ENCODE peak calls at places on chromosomes 1 and 21, in four cellular contexts. Z, Q, G and W are unnamed samples.

GRCh38 chr1:225830823-225831222 is 20.9 kb downstream of the EPHX1 start:
- DNase-seq in Z (no peak), Q (no peak), G (no peak), W (no peak)

GRCh38 chr1:14300991-14301703 is 297.3 kb upstream of the KAZN start:
- DNase-seq in Z (no peak), Q (no peak), G (no peak), W (no peak)

GRCh38 chr1:30523055-30524020 is 200.0 kb downstream of the MATN1 start:
- DNase-seq in Z (no peak), Q (no peak), G (peak; percentile 12), W (peak; percentile 90)

GRCh38 chr1:43764581-43764980 is 57.2 kb downstream of the ST3GAL3 start:
- DNase-seq in Z (no peak), Q (no peak), G (no peak), W (no peak)

GRCh38 chr1:162285149-162285561 is 91.5 kb downstream of the SPATA46 start:
- DNase-seq in Z (peak; percentile 97), Q (no peak), G (no peak), W (no peak)

GRCh38 chr1:61318319-61319125 is 236.2 kb downstream of the NFIA start:
- DNase-seq in Z (no peak), Q (peak; percentile 62), G (peak; percentile 87), W (peak; percentile 55)

GRCh38 chr1:209627349-209628196 is 24.7 kb downstream of the LAMB3 start:
- DNase-seq in Z (peak; percentile 52), Q (peak; percentile 81), G (peak; percentile 82), W (peak; percentile 64)

GRCh38 chr1:5286244-5286643 is 631.8 kb downstream of the AJAP1 start:
- DNase-seq in Z (no peak), Q (no peak), G (no peak), W (no peak)

GRCh38 chr1:173853074-173853473 is 14.7 kb downstream of the GAS5 start:
- DNase-seq in Z (no peak), Q (no peak), G (no peak), W (peak; percentile 66)

GRCh38 chr1:205748398-205749093 is 1.4 kb downstream of the NUCKS1 start:
- DNase-seq in Z (peak; percentile 73), Q (peak; percentile 10), G (peak; percentile 87), W (no peak)

GRCh38 chr21:39141502-39141901 is 41.7 kb downstream of the PSMG1 start:
- DNase-seq in Z (no peak), Q (no peak), G (peak; percentile 8), W (peak; percentile 75)

GRCh38 chr1:43552813-43553212 is 22.1 kb downstream of the PTPRF start:
- DNase-seq in Z (peak; percentile 52), Q (no peak), G (no peak), W (no peak)

GRCh38 chr1:232431326-232431725 is 198.6 kb downstream of the SIPA1L2 start:
- DNase-seq in Z (no peak), Q (no peak), G (no peak), W (no peak)
- H3K4me1 ChIP-seq in Z (no peaks in the 10 kb centered on the region), Q (peaks cover 20% of the 10 kb centered on the region), G (peaks cover 7% of the 10 kb centered on the region), W (peaks cover 37% of the 10 kb centered on the region)

GRCh38 chr1:91012196-91012595 is 9.6 kb downstream of the ZNF644 start:
- DNase-seq in Z (no peak), Q (no peak), G (no peak), W (no peak)
- H3K4me3 ChIP-seq in Z (no peak overlapping the region), Q (no peak overlapping the region), G (no peak overlapping the region), W (no peak overlapping the region)

GRCh38 chr1:207404849-207405525 is 49.1 kb upstream of the CR2 start:
- DNase-seq in Z (peak; percentile 78), Q (no peak), G (peak; percentile 88), W (no peak)
- H3K4me1 ChIP-seq in Z (no peaks in the 10 kb centered on the region), Q (no peaks in the 10 kb centered on the region), G (peaks cover 12% of the 10 kb centered on the region), W (no peaks in the 10 kb centered on the region)

GRCh38 chr1:223019236-223019635 is 123.8 kb downstream of the TLR5 start:
- DNase-seq in Z (no peak), Q (no peak), G (no peak), W (no peak)

GRCh38 chr1:223018534-223018933 is 124.5 kb downstream of the TLR5 start:
- DNase-seq in Z (no peak), Q (no peak), G (no peak), W (no peak)

GRCh38 chr1:223016381-223016780 is 126.7 kb downstream of the TLR5 start:
- DNase-seq in Z (no peak), Q (no peak), G (no peak), W (no peak)

GRCh38 chr1:223016890-223017289 is 126.2 kb downstream of the TLR5 start:
- DNase-seq in Z (no peak), Q (no peak), G (no peak), W (no peak)

DNA sequence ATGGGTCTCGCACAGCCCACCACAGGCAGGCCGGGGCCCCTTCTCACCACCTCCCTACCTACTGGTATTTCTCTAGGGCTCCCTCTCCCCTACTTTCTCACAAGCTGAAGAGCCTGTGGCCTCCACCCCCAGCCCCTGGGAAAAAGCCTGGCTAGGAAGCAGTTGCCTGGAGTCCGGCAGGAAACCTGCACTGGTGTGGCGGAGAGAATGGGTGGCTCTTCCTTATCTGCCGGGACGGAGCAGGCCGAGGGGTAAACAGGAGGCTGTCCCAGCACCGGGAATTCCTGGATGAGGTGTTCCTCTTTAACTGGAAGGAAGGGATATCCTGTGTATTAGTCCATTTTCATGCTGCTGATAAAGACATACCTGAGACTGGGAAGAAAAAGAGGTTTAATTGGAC is 125.8 kb downstream of the TLR5 start:
- DNase-seq in Z (no peak), Q (no peak), G (no peak), W (no peak)
- H3K4me3 ChIP-seq in Z (no peak overlapping the region), Q (no peak overlapping the region), G (no peak overlapping the region), W (no peak overlapping the region)

GRCh38 chr1:12316331-12316730 is 86.5 kb downstream of the VPS13D start:
- DNase-seq in Z (no peak), Q (no peak), G (peak; percentile 66), W (no peak)
- H3K4me1 ChIP-seq in Z (no peaks in the 10 kb centered on the region), Q (peaks cover 35% of the 10 kb centered on the region), G (peaks cover 29% of the 10 kb centered on the region), W (no peaks in the 10 kb centered on the region)

GRCh38 chr1:32361308-32361673 is 994 bp downstream of the FAM229A start:
- DNase-seq in Z (no peak), Q (no peak), G (no peak), W (no peak)

GRCh38 chr1:32363713-32364112 is 1.4 kb downstream of the TSSK3 start:
- DNase-seq in Z (no peak), Q (no peak), G (no peak), W (no peak)

GRCh38 chr1:32364836-32365235 is 2.5 kb downstream of the TSSK3 start:
- DNase-seq in Z (no peak), Q (no peak), G (no peak), W (no peak)

GRCh38 chr1:32361674-32362473 is 411 bp downstream of the FAM229A start:
- DNase-seq in Z (peak; percentile 24), Q (peak; percentile 47), G (peak; percentile 60), W (no peak)

GRCh38 chr1:32362474-32363313 is at the start of the genes FAM229A and TSSK3:
- DNase-seq in Z (no peak), Q (no peak), G (no peak), W (no peak)
- H3K4me3 ChIP-seq in Z (peak within 1 kb of the TSS; percentile 42), Q (peak within 1 kb of the TSS; percentile 50), G (peak within 1 kb of the TSS; percentile 56), W (peak within 1 kb of the TSS; percentile 28)

GRCh38 chr1:26546375-26546774 is 16.8 kb downstream of the RPS6KA1 start:
- DNase-seq in Z (no peak), Q (no peak), G (no peak), W (no peak)
- H3K4me1 ChIP-seq in Z (no peaks in the 10 kb centered on the region), Q (no peaks in the 10 kb centered on the region), G (peaks cover 15% of the 10 kb centered on the region), W (peaks cover 7% of the 10 kb centered on the region)

DNA sequence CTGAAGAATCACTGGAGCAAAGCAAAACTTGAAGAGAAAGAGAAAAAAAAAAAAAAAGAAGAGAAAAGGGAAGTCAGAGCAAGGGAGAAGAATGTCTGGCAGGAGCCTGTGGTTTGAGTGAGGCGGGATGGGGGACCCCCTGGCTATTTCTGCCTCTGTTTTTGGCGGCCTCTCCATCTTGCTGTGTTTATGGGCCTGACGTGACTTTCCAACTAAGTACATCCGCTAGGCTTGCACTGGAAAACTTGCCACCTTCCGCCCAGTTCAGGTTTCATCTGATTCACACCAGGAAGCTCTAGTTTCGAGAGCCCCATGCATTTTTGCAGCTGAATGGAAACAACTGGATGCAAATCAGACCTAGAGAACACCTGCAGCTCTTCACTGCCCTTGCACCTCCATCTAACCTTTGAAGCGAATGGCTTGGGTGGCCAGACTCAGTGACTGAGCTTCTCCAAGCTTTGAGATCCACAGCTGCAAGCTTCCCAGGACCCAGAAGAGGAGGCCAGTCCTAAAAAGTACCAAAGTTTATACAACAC is 28.0 kb downstream of the TBX15 start:
- DNase-seq in Z (peak; percentile 24), Q (no peak), G (no peak), W (no peak)
- H3K4me3 ChIP-seq in Z (no peak overlapping the region), Q (no peak overlapping the region), G (peak overlapping the region; percentile 17), W (no peak overlapping the region)

GRCh38 chr1:64482720-64483119 is 12.8 kb downstream of the CACHD1 start:
- DNase-seq in Z (peak; percentile 29), Q (no peak), G (no peak), W (no peak)
- H3K4me1 ChIP-seq in Z (peaks cover 2% of the 10 kb centered on the region), Q (no peaks in the 10 kb centered on the region), G (peaks cover 7% of the 10 kb centered on the region), W (no peaks in the 10 kb centered on the region)